ENCODE peak calls at places on chromosomes 6 and 20, in four cellular contexts. W, U, N and S are unnamed samples.
A peak's percentile ranks its signal among the peaks of the same experiment; 100 is the strongest.

GRCh38 chr6:144285798-144286502 is 815 bp downstream of the UTRN start:
- DNase-seq in W (peak; percentile 66), U (no peak), N (peak; percentile 36), S (peak; percentile 78)

GRCh38 chr20:50012282-50013263 is 29.8 kb downstream of the SNAI1 start:
- DNase-seq in W (peak; percentile 72), U (no peak), N (no peak), S (no peak)

GRCh38 chr6:1592852-1593251 is 16.9 kb upstream of the FOXC1 start:
- DNase-seq in W (no peak), U (no peak), N (no peak), S (no peak)

GRCh38 chr20:43383026-43383795 is 74.5 kb upstream of the SRSF6 start:
- DNase-seq in W (no peak), U (no peak), N (no peak), S (no peak)

GRCh38 chr6:71349976-71350615 is 61.5 kb downstream of the OGFRL1 start:
- DNase-seq in W (no peak), U (no peak), N (no peak), S (no peak)

GRCh38 chr6:137738197-137738596 is 128.9 kb upstream of the TNFAIP3 start:
- DNase-seq in W (peak; percentile 40), U (no peak), N (no peak), S (peak; percentile 86)

GRCh38 chr6:41878961-41879405 is 16.2 kb downstream of the USP49 start:
- DNase-seq in W (no peak), U (no peak), N (no peak), S (peak; percentile 59)

GRCh38 chr6:3231213-3232016 is 4.0 kb upstream of the TUBB2B start:
- DNase-seq in W (peak; percentile 96), U (no peak), N (no peak), S (peak; percentile 81)

GRCh38 chr20:38890497-38890818 is 35.8 kb upstream of the FAM83D start:
- DNase-seq in W (no peak), U (no peak), N (no peak), S (no peak)

GRCh38 chr6:136113736-136114173 is 136.4 kb downstream of the MTFR2 start:
- DNase-seq in W (peak; percentile 79), U (no peak), N (no peak), S (peak; percentile 98)

GRCh38 chr20:35454881-35455609 is at the start of gene CEP250:
- DNase-seq in W (peak; percentile 98), U (peak; percentile 96), N (peak; percentile 84), S (peak; percentile 96)

GRCh38 chr20:1656844-1657243 is 735 bp downstream of the SIRPG start:
- DNase-seq in W (no peak), U (no peak), N (no peak), S (no peak)
- H3K4me1 ChIP-seq in W (no peaks in the 10 kb centered on the region), U (no peaks in the 10 kb centered on the region), N (no peaks in the 10 kb centered on the region), S (peaks cover 4% of the 10 kb centered on the region)

DNA sequence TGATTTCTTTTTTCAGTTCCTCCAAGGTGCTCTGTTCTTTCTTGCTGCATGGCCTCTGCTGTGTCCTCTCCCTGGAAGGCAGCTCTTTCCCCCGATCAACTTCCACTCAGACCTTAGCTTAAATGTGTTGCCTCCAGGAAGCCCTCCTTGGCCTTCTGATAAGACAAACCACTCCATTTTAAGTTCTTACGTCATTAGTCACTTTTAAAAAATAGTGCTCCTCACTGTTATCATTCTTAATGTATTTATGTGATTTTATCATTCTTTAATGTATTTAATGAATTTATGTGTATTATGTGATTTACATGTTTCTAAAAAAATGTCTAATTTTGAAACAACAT is 12.2 kb upstream of the MANBAL start:
- DNase-seq in W (no peak), U (no peak), N (no peak), S (no peak)
- H3K4me1 ChIP-seq in W (peaks cover 6% of the 10 kb centered on the region), U (no peaks in the 10 kb centered on the region), N (peaks cover 6% of the 10 kb centered on the region), S (peaks cover 3% of the 10 kb centered on the region)

GRCh38 chr6:11364971-11365397 is 132.5 kb upstream of the NEDD9 start:
- DNase-seq in W (peak; percentile 51), U (no peak), N (no peak), S (peak; percentile 65)

GRCh38 chr6:11368264-11368663 is 135.8 kb upstream of the NEDD9 start:
- DNase-seq in W (no peak), U (no peak), N (no peak), S (no peak)

GRCh38 chr6:11367638-11368199 is 135.3 kb upstream of the NEDD9 start:
- DNase-seq in W (peak; percentile 50), U (no peak), N (no peak), S (no peak)

GRCh38 chr6:11366934-11367637 is 134.6 kb upstream of the NEDD9 start:
- DNase-seq in W (no peak), U (no peak), N (no peak), S (no peak)

GRCh38 chr6:11366183-11366933 is 133.9 kb upstream of the NEDD9 start:
- DNase-seq in W (no peak), U (no peak), N (no peak), S (no peak)
- H3K4me1 ChIP-seq in W (peaks cover 11% of the 10 kb centered on the region), U (no peaks in the 10 kb centered on the region), N (peaks cover 31% of the 10 kb centered on the region), S (peaks cover 15% of the 10 kb centered on the region)

GRCh38 chr6:36977470-36977941 is 8.5 kb downstream of the MTCH1 start:
- DNase-seq in W (no peak), U (no peak), N (no peak), S (peak; percentile 18)

GRCh38 chr6:36978687-36979086 is 7.3 kb downstream of the MTCH1 start:
- DNase-seq in W (no peak), U (no peak), N (no peak), S (no peak)

GRCh38 chr6:36980129-36980528 is 5.9 kb downstream of the MTCH1 start:
- DNase-seq in W (no peak), U (no peak), N (no peak), S (no peak)

GRCh38 chr6:36980876-36981619 is 4.9 kb downstream of the MTCH1 start:
- DNase-seq in W (no peak), U (no peak), N (no peak), S (no peak)

GRCh38 chr6:36979343-36979742 is 6.7 kb downstream of the MTCH1 start:
- DNase-seq in W (peak; percentile 68), U (no peak), N (no peak), S (no peak)
- H3K4me1 ChIP-seq in W (peaks cover 8% of the 10 kb centered on the region), U (peaks cover 12% of the 10 kb centered on the region), N (peaks cover 22% of the 10 kb centered on the region), S (peaks cover 14% of the 10 kb centered on the region)

GRCh38 chr6:13467216-13467600 is 20.2 kb downstream of the GFOD1 start:
- DNase-seq in W (no peak), U (no peak), N (no peak), S (no peak)
- H3K4me1 ChIP-seq in W (peaks cover 4% of the 10 kb centered on the region), U (peaks cover 27% of the 10 kb centered on the region), N (no peaks in the 10 kb centered on the region), S (no peaks in the 10 kb centered on the region)

DNA sequence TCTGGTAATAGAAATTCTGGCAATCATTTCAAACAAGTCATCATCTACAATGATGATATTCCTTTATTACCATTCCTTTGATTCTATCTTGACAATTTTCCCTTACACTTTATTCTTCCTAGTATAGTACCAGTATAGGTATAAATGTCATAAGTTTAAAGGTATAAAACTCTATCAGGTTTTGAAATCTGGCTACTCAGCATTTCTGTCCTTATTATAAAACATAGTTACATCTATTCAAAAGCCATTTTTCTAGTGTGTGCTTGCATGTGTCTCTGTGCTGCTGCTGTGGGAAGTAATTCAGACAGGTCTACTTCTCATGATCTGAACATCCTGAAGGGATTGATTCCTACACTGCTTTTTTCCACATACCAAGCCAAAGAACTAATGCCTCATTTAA is 36.2 kb downstream of the COL12A1 start:
- DNase-seq in W (no peak), U (no peak), N (no peak), S (no peak)
- H3K4me1 ChIP-seq in W (no peaks in the 10 kb centered on the region), U (no peaks in the 10 kb centered on the region), N (peaks cover 15% of the 10 kb centered on the region), S (no peaks in the 10 kb centered on the region)